ENCODE peak calls at places on chromosomes 16 and 17, in four cellular contexts. Y, N, Q and H are unnamed samples.

GRCh38 chr17:50603340-50603739 is 31.3 kb upstream of the ABCC3 start:
- DNase-seq in Q (peak; percentile 62), Y (no peak), N (peak; percentile 35), H (no peak)

GRCh38 chr17:74008196-74008595 is 195.3 kb upstream of the RPL38 start:
- DNase-seq in Y (peak; percentile 16), N (peak; percentile 16), Q (peak; percentile 52), H (no peak)

GRCh38 chr17:77734371-77735050 is 224.0 kb upstream of the TNRC6C start:
- DNase-seq in N (peak; percentile 21), Y (no peak), Q (peak; percentile 61), H (no peak)

GRCh38 chr17:80169784-80170500 is at the start of gene CARD14:
- DNase-seq in N (no peak), Y (no peak), Q (no peak), H (no peak)

GRCh38 chr16:55725055-55725777 is 69.4 kb downstream of the SLC6A2 start:
- DNase-seq in N (no peak), Y (no peak), Q (no peak), H (no peak)

GRCh38 chr17:28975634-28976033 is 24.3 kb upstream of the PHF12 start:
- DNase-seq in Q (no peak), Y (no peak), N (no peak), H (no peak)

GRCh38 chr16:84465154-84465553 is 39.3 kb downstream of the MEAK7 start:
- DNase-seq in Q (no peak), N (no peak), Y (no peak), H (no peak)

GRCh38 chr17:17570207-17570797 is 21.2 kb downstream of the PEMT start:
- DNase-seq in Q (peak; percentile 17), N (peak; percentile 55), Y (no peak), H (no peak)

GRCh38 chr16:27401768-27402568 is at the start of gene IL21R:
- DNase-seq in Q (no peak), N (no peak), Y (no peak), H (no peak)

GRCh38 chr17:9768381-9768934 is 22.9 kb downstream of the DHRS7C start:
- DNase-seq in N (peak; percentile 14), Y (peak; percentile 34), Q (peak; percentile 25), H (peak; percentile 18)

GRCh38 chr17:58002558-58002957 is 4.5 kb downstream of the SRSF1 start:
- DNase-seq in Q (no peak), Y (no peak), N (no peak), H (no peak)

GRCh38 chr17:72053069-72053846 is 67.6 kb upstream of the SOX9 start:
- DNase-seq in Y (no peak), N (no peak), Q (no peak), H (no peak)

GRCh38 chr16:4944333-4945281 is 7.7 kb upstream of the PPL start:
- DNase-seq in Y (peak; percentile 84), N (peak; percentile 98), Q (peak; percentile 54), H (peak; percentile 84)

GRCh38 chr17:12386240-12386639 is 279.4 kb upstream of the MYOCD start:
- DNase-seq in N (no peak), Y (no peak), Q (no peak), H (no peak)

GRCh38 chr16:54191163-54191562 is 95.4 kb downstream of the IRX3 start:
- DNase-seq in Q (no peak), N (no peak), Y (no peak), H (no peak)

GRCh38 chr16:84593825-84594724 is 23.8 kb downstream of the COTL1 start:
- DNase-seq in N (peak; percentile 36), Q (peak; percentile 73), Y (no peak), H (no peak)

GRCh38 chr17:44273607-44274006 is 5.7 kb upstream of the SLC4A1 start:
- DNase-seq in Q (no peak), Y (no peak), N (no peak), H (no peak)

GRCh38 chr17:34423978-34424813 is 61.2 kb upstream of the CCL1 start:
- DNase-seq in N (no peak), Y (no peak), Q (no peak), H (no peak)

GRCh38 chr17:80877095-80877828 is 114.4 kb upstream of the CHMP6 start:
- DNase-seq in N (no peak), Y (no peak), Q (no peak), H (no peak)

GRCh38 chr16:85084841-85085535 is 27.3 kb downstream of the CIBAR2 start:
- DNase-seq in Y (no peak), Q (no peak), N (no peak), H (no peak)

GRCh38 chr17:354651-355556 is 2.3 kb upstream of the RPH3AL start:
- DNase-seq in Q (no peak), N (no peak), Y (no peak), H (no peak)

GRCh38 chr16:67183-67791 is 5.1 kb downstream of the RHBDF1 start:
- DNase-seq in Y (no peak), Q (no peak), N (no peak), H (no peak)
- H3K4me1 ChIP-seq in Y (peaks cover 8% of the 10 kb centered on the region), Q (peaks cover 63% of the 10 kb centered on the region), N (peaks cover 56% of the 10 kb centered on the region), H (peaks cover 35% of the 10 kb centered on the region)

GRCh38 chr16:46830902-46831647 is at the start of gene C16orf87:
- DNase-seq in Q (peak; percentile 96), Y (peak; percentile 82), N (peak; percentile 89), H (no peak)

GRCh38 chr16:46828943-46829342 is 2.0 kb downstream of the C16orf87 start:
- DNase-seq in Q (no peak), Y (no peak), N (no peak), H (no peak)

GRCh38 chr16:46828292-46828691 is 2.7 kb downstream of the C16orf87 start:
- DNase-seq in Q (no peak), Y (no peak), N (no peak), H (no peak)

GRCh38 chr16:46832757-46833464 is 1.9 kb upstream of the C16orf87 start:
- DNase-seq in Q (no peak), N (peak; percentile 66), Y (no peak), H (no peak)

GRCh38 chr16:46830417-46830901 is 521 bp downstream of the C16orf87 start:
- DNase-seq in Q (no peak), N (no peak), Y (no peak), H (no peak)
- TF ChIP-seq REST in Q (no peak), N (no peak), Y (no peak), H (no peak)

GRCh38 chr17:76683011-76683755 is 27.6 kb downstream of the MXRA7 start:
- DNase-seq in Y (no peak), N (no peak), Q (peak; percentile 66), H (no peak)
- TF ChIP-seq TCF7L2 in Y (no peak), N (no peak), Q (no peak), H (no peak)

GRCh38 chr17:63785556-63785955 is 11.6 kb downstream of the DDX42 start:
- DNase-seq in Y (no peak), Q (no peak), N (no peak), H (no peak)
- H3K4me1 ChIP-seq in Y (peaks cover 13% of the 10 kb centered on the region), Q (no peaks in the 10 kb centered on the region), N (peaks cover 56% of the 10 kb centered on the region), H (peaks cover 4% of the 10 kb centered on the region)

GRCh38 chr17:30824002-30824355 is 513 bp downstream of the CRLF3 start:
- DNase-seq in Q (peak; percentile 52), N (no peak), Y (no peak), H (no peak)

GRCh38 chr17:30827082-30827481 is 2.6 kb upstream of the CRLF3 start:
- DNase-seq in N (peak; percentile 39), Q (no peak), Y (no peak), H (no peak)

GRCh38 chr17:30823425-30823824 is 1.1 kb downstream of the CRLF3 start:
- DNase-seq in Q (peak; percentile 7), N (no peak), Y (no peak), H (no peak)

GRCh38 chr17:30821751-30822723 is 2.5 kb downstream of the CRLF3 start:
- DNase-seq in Q (no peak), N (no peak), Y (no peak), H (no peak)

GRCh38 chr17:30824356-30825145 is at the start of gene CRLF3:
- DNase-seq in Q (peak; percentile 95), N (peak; percentile 79), Y (peak; percentile 79), H (peak; percentile 52)
- TF ChIP-seq REST in Q (no peak), N (no peak), Y (no peak), H (no peak)

GRCh38 chr16:11292076-11292748 is 11.1 kb upstream of the PRM1 start:
- DNase-seq in Q (no peak), N (no peak), Y (no peak), H (no peak)

GRCh38 chr16:11290102-11290893 is 9.2 kb upstream of the PRM1 start:
- DNase-seq in Q (no peak), N (no peak), Y (no peak), H (no peak)

GRCh38 chr16:11289202-11289601 is 8.1 kb upstream of the PRM1 start:
- DNase-seq in N (no peak), Y (no peak), Q (no peak), H (no peak)

GRCh38 chr16:11295672-11296071 is 14.5 kb upstream of the PRM1 start:
- DNase-seq in Y (no peak), Q (no peak), N (no peak), H (no peak)

DNA sequence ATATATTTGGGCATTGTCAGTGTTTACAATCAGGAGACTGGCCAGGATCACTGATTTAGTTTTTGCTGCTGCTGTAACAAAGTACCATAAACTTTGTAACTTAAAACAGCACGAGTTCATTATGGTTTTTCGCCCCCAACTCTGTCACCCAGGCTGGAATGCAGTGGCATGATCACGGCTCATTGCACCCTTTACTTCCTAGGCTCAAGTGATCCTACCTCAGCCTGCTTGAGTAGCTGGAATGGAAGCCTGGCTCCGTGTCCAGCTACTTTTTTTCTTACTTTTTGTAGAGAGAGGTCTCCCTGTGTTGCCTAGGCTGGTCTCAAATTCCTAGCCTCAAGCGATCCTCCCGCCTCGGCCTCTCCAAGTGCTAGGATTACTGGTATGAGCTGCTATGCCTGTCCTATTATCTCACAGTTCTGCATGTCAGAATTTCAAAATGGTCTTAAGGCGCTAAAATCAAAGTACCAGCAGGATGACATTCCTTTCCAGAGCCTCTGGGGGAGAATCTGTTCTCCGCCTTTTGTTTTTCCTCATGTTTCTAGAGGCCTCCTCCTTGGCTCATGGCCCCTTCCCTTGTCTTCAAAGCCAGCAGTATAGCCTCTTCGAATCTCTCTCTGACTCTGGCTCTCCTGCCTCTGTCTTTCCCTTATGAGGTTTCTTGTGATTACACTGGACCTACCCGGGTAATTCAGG is 10.0 kb upstream of the PRM1 start:
- DNase-seq in N (no peak), Q (no peak), Y (no peak), H (no peak)
- TF ChIP-seq TCF7L2 in N (no peak), Q (no peak), Y (no peak), H (no peak)

GRCh38 chr16:50440531-50440930 is 71.7 kb upstream of the BRD7 start:
- DNase-seq in Q (no peak), Y (no peak), N (no peak), H (no peak)
- H3K4me1 ChIP-seq in Q (no peaks in the 10 kb centered on the region), Y (no peaks in the 10 kb centered on the region), N (peaks cover 37% of the 10 kb centered on the region), H (no peaks in the 10 kb centered on the region)

DNA sequence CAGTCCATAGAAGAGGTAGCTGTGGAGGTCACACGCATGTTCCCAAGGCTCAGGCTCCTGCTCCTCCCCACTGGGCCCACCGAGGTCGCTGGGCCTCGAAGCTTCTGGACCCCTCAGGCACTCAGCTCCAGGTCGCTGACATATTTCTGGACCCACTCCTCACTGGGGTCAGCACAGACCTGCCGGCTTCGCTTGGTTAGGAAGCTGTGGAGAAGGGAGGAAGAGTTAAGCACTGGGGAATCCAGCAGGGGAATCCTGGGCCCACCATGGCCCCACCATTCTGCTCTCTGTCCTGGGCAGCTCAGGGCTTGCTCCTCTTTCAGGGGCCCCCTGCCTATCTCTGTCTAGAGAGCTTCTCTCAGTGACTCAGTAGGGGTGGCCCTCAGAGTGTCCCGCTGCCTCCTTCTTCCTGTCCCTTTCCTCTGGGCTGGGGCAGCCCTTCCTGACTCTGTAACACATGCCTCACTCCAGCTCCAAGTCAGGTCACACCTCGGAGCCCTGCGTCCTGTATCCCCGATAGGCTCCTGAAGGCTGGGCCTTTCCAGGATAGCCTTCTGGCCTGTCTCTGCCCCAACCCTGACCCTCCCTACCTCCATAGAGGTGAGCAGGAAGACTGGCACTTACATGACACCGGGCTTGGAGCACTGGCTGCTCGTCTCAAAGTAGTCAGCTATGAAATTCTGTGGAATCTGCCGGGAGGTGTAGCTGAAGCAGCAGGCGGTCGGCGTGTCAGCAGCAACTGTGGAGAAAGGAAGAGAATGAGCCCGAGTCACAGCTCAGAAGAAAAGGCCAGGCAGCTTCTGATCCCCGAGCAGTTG is 1.2 kb downstream of the CCL3 start:
- DNase-seq in N (no peak), Q (no peak), Y (no peak), H (no peak)
- TF ChIP-seq REST in N (no peak), Q (no peak), Y (no peak), H (no peak)